ENCODE peak calls at places on chromosomes 2 and 18, in eight cellular contexts. One of them, this sample, is unnamed.

GRCh38 chr2:231162036-231162345 is 36.4 kb upstream of the ARMC9 start:
- DNase-seq in OCI-LY7: no peak
- DNase-seq in IMR-90: peak; percentile 99
- DNase-seq in A549: peak; percentile 25
- DNase-seq in tibial artery: no peak
- DNase-seq in lower lobe of right lung: no peak
- DNase-seq in colonic mucosa: no peak
- DNase-seq in HepG2: no peak
- DNase-seq in this sample: no peak

GRCh38 chr2:157948856-157949255 is 72.7 kb upstream of the ACVR1 start:
- DNase-seq in OCI-LY7: no peak
- DNase-seq in IMR-90: no peak
- DNase-seq in A549: no peak
- DNase-seq in tibial artery: no peak
- DNase-seq in lower lobe of right lung: no peak
- DNase-seq in colonic mucosa: no peak
- DNase-seq in HepG2: no peak
- DNase-seq in this sample: no peak

GRCh38 chr2:20611077-20611843 is 39.6 kb downstream of the HS1BP3 start:
- DNase-seq in OCI-LY7: no peak
- DNase-seq in IMR-90: peak; percentile 97
- DNase-seq in A549: no peak
- DNase-seq in tibial artery: peak; percentile 93
- DNase-seq in lower lobe of right lung: peak; percentile 84
- DNase-seq in colonic mucosa: peak; percentile 42
- DNase-seq in HepG2: peak; percentile 100
- DNase-seq in this sample: peak; percentile 96

GRCh38 chr2:74072542-74072941 is 75.2 kb downstream of the BOLA3 start:
- DNase-seq in OCI-LY7: no peak
- DNase-seq in IMR-90: no peak
- DNase-seq in A549: no peak
- DNase-seq in tibial artery: no peak
- DNase-seq in lower lobe of right lung: no peak
- DNase-seq in colonic mucosa: no peak
- DNase-seq in HepG2: no peak
- DNase-seq in this sample: no peak

GRCh38 chr2:119741868-119742267 is 17.9 kb upstream of the PTPN4 start:
- DNase-seq in OCI-LY7: no peak
- DNase-seq in IMR-90: no peak
- DNase-seq in A549: no peak
- DNase-seq in tibial artery: no peak
- DNase-seq in lower lobe of right lung: no peak
- DNase-seq in colonic mucosa: no peak
- DNase-seq in HepG2: no peak
- DNase-seq in this sample: no peak

GRCh38 chr2:19488009-19488691 is 129.7 kb upstream of the OSR1 start:
- DNase-seq in OCI-LY7: no peak
- DNase-seq in IMR-90: peak; percentile 61
- DNase-seq in A549: peak; percentile 86
- DNase-seq in tibial artery: no peak
- DNase-seq in lower lobe of right lung: no peak
- DNase-seq in colonic mucosa: no peak
- DNase-seq in HepG2: peak; percentile 88
- DNase-seq in this sample: no peak

GRCh38 chr2:207148025-207148424 is 17.7 kb downstream of the KLF7 start:
- DNase-seq in OCI-LY7: no peak
- DNase-seq in IMR-90: peak; percentile 63
- DNase-seq in A549: no peak
- DNase-seq in tibial artery: no peak
- DNase-seq in lower lobe of right lung: no peak
- DNase-seq in colonic mucosa: no peak
- DNase-seq in HepG2: no peak
- DNase-seq in this sample: no peak

GRCh38 chr18:30713299-30713698 is 329.2 kb downstream of the DSC3 start:
- DNase-seq in OCI-LY7: no peak
- DNase-seq in IMR-90: no peak
- DNase-seq in A549: no peak
- DNase-seq in tibial artery: no peak
- DNase-seq in lower lobe of right lung: no peak
- DNase-seq in colonic mucosa: no peak
- DNase-seq in HepG2: no peak
- DNase-seq in this sample: no peak

GRCh38 chr2:127052068-127052770 is 54.7 kb downstream of the BIN1 start:
- DNase-seq in OCI-LY7: no peak
- DNase-seq in IMR-90: no peak
- DNase-seq in A549: no peak
- DNase-seq in tibial artery: peak; percentile 19
- DNase-seq in lower lobe of right lung: peak; percentile 44
- DNase-seq in colonic mucosa: no peak
- DNase-seq in HepG2: no peak
- DNase-seq in this sample: no peak

GRCh38 chr2:23567382-23567781 is 182.4 kb downstream of the KLHL29 start:
- DNase-seq in OCI-LY7: no peak
- DNase-seq in IMR-90: no peak
- DNase-seq in A549: no peak
- DNase-seq in tibial artery: no peak
- DNase-seq in lower lobe of right lung: no peak
- DNase-seq in colonic mucosa: no peak
- DNase-seq in HepG2: no peak
- DNase-seq in this sample: no peak

GRCh38 chr2:23565374-23565773 is 180.4 kb downstream of the KLHL29 start:
- DNase-seq in OCI-LY7: no peak
- DNase-seq in IMR-90: no peak
- DNase-seq in A549: no peak
- DNase-seq in tibial artery: no peak
- DNase-seq in lower lobe of right lung: no peak
- DNase-seq in colonic mucosa: no peak
- DNase-seq in HepG2: no peak
- DNase-seq in this sample: no peak

GRCh38 chr2:23565814-23566213 is 180.8 kb downstream of the KLHL29 start:
- DNase-seq in OCI-LY7: no peak
- DNase-seq in IMR-90: no peak
- DNase-seq in A549: no peak
- DNase-seq in tibial artery: no peak
- DNase-seq in lower lobe of right lung: no peak
- DNase-seq in colonic mucosa: no peak
- DNase-seq in HepG2: no peak
- DNase-seq in this sample: no peak

GRCh38 chr2:23564618-23564967 is 179.6 kb downstream of the KLHL29 start:
- DNase-seq in OCI-LY7: no peak
- DNase-seq in IMR-90: no peak
- DNase-seq in A549: no peak
- DNase-seq in tibial artery: peak; percentile 62
- DNase-seq in lower lobe of right lung: no peak
- DNase-seq in colonic mucosa: no peak
- DNase-seq in HepG2: no peak
- DNase-seq in this sample: no peak

DNA sequence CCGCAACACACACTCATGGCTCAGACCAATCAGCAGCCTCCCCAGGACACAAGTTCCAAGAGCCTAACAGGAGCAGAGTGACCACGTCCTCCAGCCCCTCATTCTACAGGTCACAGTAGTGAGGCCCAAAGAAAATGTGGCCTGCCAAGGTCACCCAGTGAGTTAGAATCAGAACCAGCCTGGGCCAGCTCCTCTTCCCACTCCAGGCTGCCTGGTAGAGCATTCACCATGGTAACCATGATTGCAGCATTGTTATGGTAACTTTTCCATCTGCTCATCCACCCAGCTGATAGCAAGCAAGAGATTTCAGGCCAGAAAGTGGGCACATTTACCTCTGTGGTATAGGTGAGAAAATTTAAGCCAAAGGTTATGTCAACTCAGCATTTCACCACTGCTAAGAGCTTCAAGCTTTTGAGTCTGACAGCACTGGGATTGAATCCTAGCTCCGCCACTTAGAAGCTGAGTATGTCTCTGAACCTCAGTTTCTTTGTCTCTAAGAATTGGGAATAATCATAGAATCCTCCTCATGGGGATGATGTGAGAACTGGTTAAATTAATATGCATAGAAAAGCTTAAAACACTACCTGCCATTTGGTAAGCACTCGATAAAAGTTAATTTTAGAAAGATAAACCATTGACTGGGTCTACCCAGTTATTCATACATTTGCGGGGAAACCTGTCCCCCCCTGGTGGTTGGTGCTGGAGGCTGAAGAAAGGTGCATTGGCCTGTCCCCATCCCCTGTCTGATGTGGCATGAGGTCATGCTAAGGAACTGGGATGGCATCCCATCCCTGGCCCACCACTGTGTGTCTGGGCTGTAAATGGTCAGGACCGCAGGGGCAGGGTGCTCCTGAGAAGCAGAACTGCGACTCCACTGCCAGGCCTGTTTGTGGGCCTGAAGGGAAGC is 181.5 kb downstream of the KLHL29 start:
- DNase-seq in OCI-LY7: peak; percentile 19
- DNase-seq in IMR-90: peak; percentile 32
- DNase-seq in A549: peak; percentile 31
- DNase-seq in tibial artery: no peak
- DNase-seq in lower lobe of right lung: no peak
- DNase-seq in colonic mucosa: no peak
- DNase-seq in HepG2: peak; percentile 24
- DNase-seq in this sample: no peak
- TF ChIP-seq CTCF in OCI-LY7: peak; percentile 77
- TF ChIP-seq CTCF in IMR-90: peak; percentile 36
- TF ChIP-seq CTCF in A549: peak; percentile 33
- TF ChIP-seq CTCF in tibial artery: peak; percentile 16
- TF ChIP-seq CTCF in lower lobe of right lung: peak; percentile 28
- TF ChIP-seq CTCF in colonic mucosa: peak; percentile 19
- TF ChIP-seq CTCF in HepG2: peak; percentile 52
- TF ChIP-seq CTCF in this sample: no peak

GRCh38 chr2:117716505-117716904 is 98.0 kb upstream of the DDX18 start:
- DNase-seq in OCI-LY7: no peak
- DNase-seq in IMR-90: no peak
- DNase-seq in A549: no peak
- DNase-seq in tibial artery: no peak
- DNase-seq in lower lobe of right lung: no peak
- DNase-seq in colonic mucosa: no peak
- DNase-seq in HepG2: no peak
- DNase-seq in this sample: no peak
- H3K4me3 ChIP-seq in OCI-LY7: no peak overlapping the region
- H3K4me3 ChIP-seq in IMR-90: no peak overlapping the region
- H3K4me3 ChIP-seq in A549: no peak overlapping the region
- H3K4me3 ChIP-seq in tibial artery: no peak overlapping the region
- H3K4me3 ChIP-seq in lower lobe of right lung: no peak overlapping the region
- H3K4me3 ChIP-seq in colonic mucosa: no peak overlapping the region
- H3K4me3 ChIP-seq in HepG2: no peak overlapping the region
- H3K4me3 ChIP-seq in this sample: no peak overlapping the region

GRCh38 chr2:109128048-109128465 is 948 bp upstream of the SH3RF3 start:
- DNase-seq in OCI-LY7: peak; percentile 11
- DNase-seq in IMR-90: peak; percentile 91
- DNase-seq in A549: peak; percentile 77
- DNase-seq in tibial artery: peak; percentile 77
- DNase-seq in lower lobe of right lung: peak; percentile 78
- DNase-seq in colonic mucosa: peak; percentile 66
- DNase-seq in HepG2: peak; percentile 47
- DNase-seq in this sample: peak; percentile 89

GRCh38 chr2:109128466-109129355 is at the start of gene SH3RF3:
- DNase-seq in OCI-LY7: no peak
- DNase-seq in IMR-90: peak; percentile 53
- DNase-seq in A549: peak; percentile 61
- DNase-seq in tibial artery: peak; percentile 57
- DNase-seq in lower lobe of right lung: peak; percentile 69
- DNase-seq in colonic mucosa: peak; percentile 38
- DNase-seq in HepG2: no peak
- DNase-seq in this sample: peak; percentile 86

GRCh38 chr2:109129921-109130725 is 1.1 kb downstream of the SH3RF3 start:
- DNase-seq in OCI-LY7: no peak
- DNase-seq in IMR-90: peak; percentile 56
- DNase-seq in A549: no peak
- DNase-seq in tibial artery: peak; percentile 46
- DNase-seq in lower lobe of right lung: peak; percentile 51
- DNase-seq in colonic mucosa: no peak
- DNase-seq in HepG2: no peak
- DNase-seq in this sample: peak; percentile 80

GRCh38 chr2:109130726-109130995 is 1.7 kb downstream of the SH3RF3 start:
- DNase-seq in OCI-LY7: no peak
- DNase-seq in IMR-90: no peak
- DNase-seq in A549: no peak
- DNase-seq in tibial artery: no peak
- DNase-seq in lower lobe of right lung: no peak
- DNase-seq in colonic mucosa: no peak
- DNase-seq in HepG2: no peak
- DNase-seq in this sample: no peak

DNA sequence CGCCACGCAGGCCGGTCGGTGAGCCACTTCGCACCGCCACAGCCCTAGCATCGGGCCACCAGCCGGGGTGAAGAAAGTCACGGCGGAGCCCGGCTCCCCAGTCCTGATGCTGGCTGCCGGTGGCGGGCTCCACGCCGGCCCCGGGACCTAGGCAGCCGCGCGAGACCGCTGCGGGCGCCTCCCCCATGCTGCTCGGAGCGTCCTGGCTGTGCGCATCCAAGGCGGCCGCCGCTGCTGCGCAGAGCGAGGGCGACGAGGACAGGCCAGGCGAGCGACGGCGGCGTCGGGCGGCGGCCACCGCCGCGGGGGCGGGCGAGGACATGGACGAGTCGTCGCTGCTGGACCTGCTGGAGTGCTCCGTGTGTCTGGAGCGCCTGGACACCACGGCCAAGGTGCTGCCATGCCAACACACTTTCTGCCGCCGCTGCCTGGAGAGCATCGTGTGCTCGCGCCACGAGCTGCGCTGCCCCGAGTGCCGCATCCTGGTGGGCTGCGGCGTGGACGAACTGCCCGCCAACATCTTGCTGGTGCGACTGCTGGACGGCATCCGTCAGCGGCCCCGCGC is 433 bp downstream of the SH3RF3 start:
- DNase-seq in OCI-LY7: no peak
- DNase-seq in IMR-90: no peak
- DNase-seq in A549: peak; percentile 24
- DNase-seq in tibial artery: no peak
- DNase-seq in lower lobe of right lung: peak; percentile 47
- DNase-seq in colonic mucosa: peak; percentile 21
- DNase-seq in HepG2: no peak
- DNase-seq in this sample: no peak
- H3K27ac ChIP-seq in OCI-LY7: no peak overlapping the region
- H3K27ac ChIP-seq in IMR-90: peak overlapping the region; percentile 83
- H3K27ac ChIP-seq in A549: no peak overlapping the region
- H3K27ac ChIP-seq in tibial artery: peak overlapping the region; percentile 86
- H3K27ac ChIP-seq in lower lobe of right lung: peak overlapping the region; percentile 88
- H3K27ac ChIP-seq in colonic mucosa: peak overlapping the region; percentile 57
- H3K27ac ChIP-seq in HepG2: no peak overlapping the region
- H3K27ac ChIP-seq in this sample: peak overlapping the region; percentile 95

GRCh38 chr2:12305931-12306330 is 410.8 kb upstream of the TRIB2 start:
- DNase-seq in OCI-LY7: no peak
- DNase-seq in IMR-90: no peak
- DNase-seq in A549: no peak
- DNase-seq in tibial artery: no peak
- DNase-seq in lower lobe of right lung: no peak
- DNase-seq in colonic mucosa: no peak
- DNase-seq in HepG2: no peak
- DNase-seq in this sample: no peak
- TF ChIP-seq CTCF in OCI-LY7: no peak
- TF ChIP-seq CTCF in IMR-90: no peak
- TF ChIP-seq CTCF in A549: no peak
- TF ChIP-seq CTCF in tibial artery: no peak
- TF ChIP-seq CTCF in lower lobe of right lung: no peak
- TF ChIP-seq CTCF in colonic mucosa: no peak
- TF ChIP-seq CTCF in HepG2: no peak
- TF ChIP-seq CTCF in this sample: no peak